ENCODE peak calls at places on chromosome 15, in six cellular contexts. One of them, this sample, is unnamed.

GRCh38 chr15:25694823-25695312 is 168.3 kb downstream of the ATP10A start:
- DNase-seq in heart right ventricle: no peak
- DNase-seq in endothelial cell of umbilical vein: no peak
- DNase-seq in cardiac muscle cell: no peak
- DNase-seq in OCI-LY7: no peak
- DNase-seq in A549: no peak
- DNase-seq in this sample: no peak

GRCh38 chr15:82530606-82531379 is 9.5 kb downstream of the RPS17 start:
- DNase-seq in heart right ventricle: peak
- DNase-seq in endothelial cell of umbilical vein: peak
- DNase-seq in A549: peak
- DNase-seq in cardiac muscle cell: peak
- DNase-seq in OCI-LY7: peak
- DNase-seq in this sample: peak

GRCh38 chr15:41937568-41937923 is 34.8 kb downstream of the EHD4 start:
- DNase-seq in heart right ventricle: no peak
- DNase-seq in endothelial cell of umbilical vein: no peak
- DNase-seq in cardiac muscle cell: no peak
- DNase-seq in OCI-LY7: no peak
- DNase-seq in A549: no peak
- DNase-seq in this sample: no peak

GRCh38 chr15:91952216-91952615 is 98.7 kb downstream of the SLCO3A1 start:
- DNase-seq in A549: no peak
- DNase-seq in heart right ventricle: no peak
- DNase-seq in OCI-LY7: peak
- DNase-seq in endothelial cell of umbilical vein: no peak
- DNase-seq in cardiac muscle cell: no peak
- DNase-seq in this sample: no peak

GRCh38 chr15:71136159-71137137 is 21.2 kb downstream of the THSD4 start:
- DNase-seq in cardiac muscle cell: no peak
- DNase-seq in endothelial cell of umbilical vein: peak
- DNase-seq in OCI-LY7: no peak
- DNase-seq in heart right ventricle: no peak
- DNase-seq in A549: peak
- DNase-seq in this sample: no peak

GRCh38 chr15:38252481-38253311 is at the start of gene SPRED1:
- DNase-seq in heart right ventricle: peak
- DNase-seq in cardiac muscle cell: peak
- DNase-seq in endothelial cell of umbilical vein: peak
- DNase-seq in OCI-LY7: peak
- DNase-seq in A549: no peak
- DNase-seq in this sample: no peak

GRCh38 chr15:96331141-96331941 is 841 bp downstream of the NR2F2 start:
- DNase-seq in OCI-LY7: no peak
- DNase-seq in cardiac muscle cell: no peak
- DNase-seq in A549: no peak
- DNase-seq in endothelial cell of umbilical vein: peak
- DNase-seq in heart right ventricle: no peak
- DNase-seq in this sample: no peak

GRCh38 chr15:83919319-83919830 is 265.5 kb downstream of the ADAMTSL3 start:
- DNase-seq in A549: no peak
- DNase-seq in cardiac muscle cell: no peak
- DNase-seq in heart right ventricle: no peak
- DNase-seq in endothelial cell of umbilical vein: no peak
- DNase-seq in OCI-LY7: no peak
- DNase-seq in this sample: no peak

GRCh38 chr15:55782901-55783300 is 39.9 kb upstream of the PRTG start:
- DNase-seq in heart right ventricle: no peak
- DNase-seq in OCI-LY7: no peak
- DNase-seq in A549: no peak
- DNase-seq in endothelial cell of umbilical vein: no peak
- DNase-seq in cardiac muscle cell: no peak
- DNase-seq in this sample: no peak

GRCh38 chr15:71807691-71808091 is 2.7 kb upstream of the NR2E3 start:
- DNase-seq in A549: no peak
- DNase-seq in OCI-LY7: no peak
- DNase-seq in cardiac muscle cell: no peak
- DNase-seq in endothelial cell of umbilical vein: no peak
- DNase-seq in heart right ventricle: no peak
- DNase-seq in this sample: no peak

GRCh38 chr15:34501131-34501530 is 63.5 kb upstream of the GOLGA8A start:
- DNase-seq in cardiac muscle cell: no peak
- DNase-seq in A549: no peak
- DNase-seq in heart right ventricle: no peak
- DNase-seq in endothelial cell of umbilical vein: no peak
- DNase-seq in OCI-LY7: no peak
- DNase-seq in this sample: no peak

GRCh38 chr15:56802164-56802563 is 68.9 kb upstream of the ZNF280D start:
- DNase-seq in heart right ventricle: no peak
- DNase-seq in OCI-LY7: no peak
- DNase-seq in A549: no peak
- DNase-seq in endothelial cell of umbilical vein: no peak
- DNase-seq in cardiac muscle cell: no peak
- DNase-seq in this sample: no peak

GRCh38 chr15:79595995-79596622 is 164.0 kb downstream of the MINAR1 start:
- DNase-seq in A549: peak
- DNase-seq in OCI-LY7: peak
- DNase-seq in heart right ventricle: no peak
- DNase-seq in cardiac muscle cell: peak
- DNase-seq in endothelial cell of umbilical vein: peak
- DNase-seq in this sample: peak

GRCh38 chr15:91769919-91770318 is 83.6 kb upstream of the SLCO3A1 start:
- DNase-seq in endothelial cell of umbilical vein: no peak
- DNase-seq in A549: no peak
- DNase-seq in OCI-LY7: no peak
- DNase-seq in cardiac muscle cell: no peak
- DNase-seq in heart right ventricle: no peak
- DNase-seq in this sample: no peak

GRCh38 chr15:90959894-90960293 is 5.2 kb downstream of the RCCD1 start:
- DNase-seq in A549: no peak
- DNase-seq in heart right ventricle: peak
- DNase-seq in endothelial cell of umbilical vein: no peak
- DNase-seq in OCI-LY7: no peak
- DNase-seq in cardiac muscle cell: no peak
- DNase-seq in this sample: no peak

GRCh38 chr15:83094592-83094991 is 12.9 kb upstream of the TM6SF1 start:
- DNase-seq in endothelial cell of umbilical vein: no peak
- DNase-seq in A549: no peak
- DNase-seq in heart right ventricle: no peak
- DNase-seq in OCI-LY7: no peak
- DNase-seq in cardiac muscle cell: peak
- DNase-seq in this sample: no peak

GRCh38 chr15:39855400-39855799 is 64.7 kb downstream of the GPR176 start:
- DNase-seq in cardiac muscle cell: no peak
- DNase-seq in heart right ventricle: no peak
- DNase-seq in A549: no peak
- DNase-seq in endothelial cell of umbilical vein: no peak
- DNase-seq in OCI-LY7: no peak
- DNase-seq in this sample: no peak

GRCh38 chr15:38670142-38671002 is 105.8 kb upstream of the RASGRP1 start:
- DNase-seq in endothelial cell of umbilical vein: no peak
- DNase-seq in cardiac muscle cell: no peak
- DNase-seq in A549: no peak
- DNase-seq in OCI-LY7: peak
- DNase-seq in heart right ventricle: no peak
- DNase-seq in this sample: no peak

GRCh38 chr15:35751421-35752133 is 205.6 kb upstream of the DPH6 start:
- DNase-seq in A549: peak
- DNase-seq in endothelial cell of umbilical vein: peak
- DNase-seq in heart right ventricle: peak
- DNase-seq in OCI-LY7: peak
- DNase-seq in cardiac muscle cell: peak
- DNase-seq in this sample: peak

GRCh38 chr15:35737521-35737920 is 191.6 kb upstream of the DPH6 start:
- DNase-seq in cardiac muscle cell: no peak
- DNase-seq in heart right ventricle: no peak
- DNase-seq in A549: no peak
- DNase-seq in endothelial cell of umbilical vein: no peak
- DNase-seq in OCI-LY7: no peak
- DNase-seq in this sample: no peak

GRCh38 chr15:66852064-66852905 is 150.2 kb downstream of the SMAD6 start:
- DNase-seq in endothelial cell of umbilical vein: no peak
- DNase-seq in A549: no peak
- DNase-seq in heart right ventricle: no peak
- DNase-seq in OCI-LY7: no peak
- DNase-seq in cardiac muscle cell: no peak
- DNase-seq in this sample: no peak

GRCh38 chr15:63948436-63948835 is 97.8 kb downstream of the DAPK2 start:
- DNase-seq in A549: no peak
- DNase-seq in cardiac muscle cell: no peak
- DNase-seq in endothelial cell of umbilical vein: no peak
- DNase-seq in OCI-LY7: no peak
- DNase-seq in heart right ventricle: no peak
- DNase-seq in this sample: no peak

GRCh38 chr15:75904241-75904631 is 558 bp downstream of the FBXO22 start:
- DNase-seq in endothelial cell of umbilical vein: peak
- DNase-seq in cardiac muscle cell: peak
- DNase-seq in A549: peak
- DNase-seq in OCI-LY7: peak
- DNase-seq in heart right ventricle: peak
- DNase-seq in this sample: no peak

GRCh38 chr15:71627604-71628003 is 182.8 kb upstream of the NR2E3 start:
- DNase-seq in cardiac muscle cell: no peak
- DNase-seq in endothelial cell of umbilical vein: no peak
- DNase-seq in A549: no peak
- DNase-seq in heart right ventricle: no peak
- DNase-seq in OCI-LY7: no peak
- DNase-seq in this sample: no peak

GRCh38 chr15:79743032-79743431 is 153.8 kb downstream of the MTHFS start:
- DNase-seq in heart right ventricle: no peak
- DNase-seq in endothelial cell of umbilical vein: no peak
- DNase-seq in A549: no peak
- DNase-seq in OCI-LY7: no peak
- DNase-seq in cardiac muscle cell: no peak
- DNase-seq in this sample: no peak

GRCh38 chr15:92898988-92899909 is 875 bp upstream of the CHD2 start:
- DNase-seq in cardiac muscle cell: no peak
- DNase-seq in OCI-LY7: peak
- DNase-seq in endothelial cell of umbilical vein: no peak
- DNase-seq in heart right ventricle: no peak
- DNase-seq in A549: no peak
- DNase-seq in this sample: no peak

GRCh38 chr15:61530769-61531168 is 301.7 kb upstream of the RORA start:
- DNase-seq in cardiac muscle cell: no peak
- DNase-seq in heart right ventricle: no peak
- DNase-seq in A549: no peak
- DNase-seq in OCI-LY7: no peak
- DNase-seq in endothelial cell of umbilical vein: peak
- DNase-seq in this sample: no peak

GRCh38 chr15:39574416-39574815 is 6.5 kb upstream of the THBS1 start:
- DNase-seq in OCI-LY7: no peak
- DNase-seq in heart right ventricle: no peak
- DNase-seq in endothelial cell of umbilical vein: no peak
- DNase-seq in cardiac muscle cell: no peak
- DNase-seq in A549: no peak
- DNase-seq in this sample: no peak

GRCh38 chr15:94070341-94071275 is 160.8 kb upstream of the MCTP2 start:
- DNase-seq in heart right ventricle: no peak
- DNase-seq in cardiac muscle cell: no peak
- DNase-seq in A549: peak
- DNase-seq in OCI-LY7: no peak
- DNase-seq in endothelial cell of umbilical vein: no peak
- DNase-seq in this sample: no peak

GRCh38 chr15:31365032-31365654 is 38.5 kb downstream of the KLF13 start:
- DNase-seq in OCI-LY7: no peak
- DNase-seq in A549: no peak
- DNase-seq in heart right ventricle: no peak
- DNase-seq in cardiac muscle cell: no peak
- DNase-seq in endothelial cell of umbilical vein: no peak
- DNase-seq in this sample: no peak
- H3K4me3 ChIP-seq in OCI-LY7: peak
- H3K4me3 ChIP-seq in A549: no peak
- H3K4me3 ChIP-seq in heart right ventricle: peak
- H3K4me3 ChIP-seq in cardiac muscle cell: no peak
- H3K4me3 ChIP-seq in endothelial cell of umbilical vein: no peak
- H3K4me3 ChIP-seq in this sample: no peak

DNA sequence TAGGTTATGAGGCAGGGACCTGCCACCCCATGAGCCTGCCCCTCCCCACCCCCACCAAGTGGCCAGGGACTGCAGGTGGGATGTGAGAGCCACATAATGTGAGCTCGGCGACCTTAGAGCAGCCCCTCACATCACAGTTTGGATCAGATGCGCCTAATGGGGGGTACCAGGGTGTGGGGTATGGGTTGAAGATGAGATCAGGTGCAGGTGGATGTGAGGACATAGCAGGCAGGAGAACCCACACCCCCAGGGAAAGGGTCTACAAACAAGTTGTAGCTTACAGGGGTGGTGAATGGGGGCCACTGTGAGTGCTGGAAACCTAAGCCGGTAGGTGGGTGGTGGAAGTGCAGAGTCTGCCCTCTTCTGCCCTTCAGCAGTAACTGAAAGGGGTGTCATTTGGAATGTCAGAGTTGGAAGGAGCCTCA is 94.0 kb downstream of the CORO2B start:
- DNase-seq in A549: no peak
- DNase-seq in cardiac muscle cell: peak
- DNase-seq in endothelial cell of umbilical vein: no peak
- DNase-seq in OCI-LY7: peak
- DNase-seq in heart right ventricle: no peak
- DNase-seq in this sample: no peak
- TF ChIP-seq CTCF in A549: peak
- TF ChIP-seq CTCF in cardiac muscle cell: no peak
- TF ChIP-seq CTCF in endothelial cell of umbilical vein: no peak
- TF ChIP-seq CTCF in OCI-LY7: peak
- TF ChIP-seq CTCF in heart right ventricle: no peak
- TF ChIP-seq CTCF in this sample: no peak

DNA sequence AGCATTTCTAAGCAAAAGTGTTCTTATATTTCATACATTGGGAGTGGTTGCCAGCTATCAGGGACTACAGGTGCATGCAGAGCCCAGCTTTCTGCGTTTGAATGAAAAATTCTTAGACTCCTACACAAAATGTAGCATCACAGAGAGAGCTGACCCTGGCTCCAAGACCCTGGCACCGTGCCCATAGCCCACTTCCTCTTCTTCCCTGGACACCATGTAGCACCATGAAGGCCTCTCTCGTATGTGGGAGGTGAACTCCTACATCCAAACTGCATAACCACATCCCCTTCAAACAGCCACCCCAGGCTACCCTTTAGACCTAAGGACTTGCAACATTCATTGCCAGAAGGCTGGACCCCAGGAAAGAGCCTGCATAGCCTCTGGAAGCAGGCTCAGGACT is 35.8 kb upstream of the ATOSA start:
- DNase-seq in endothelial cell of umbilical vein: no peak
- DNase-seq in OCI-LY7: no peak
- DNase-seq in cardiac muscle cell: no peak
- DNase-seq in A549: no peak
- DNase-seq in heart right ventricle: no peak
- DNase-seq in this sample: no peak
- H3K4me3 ChIP-seq in endothelial cell of umbilical vein: no peak
- H3K4me3 ChIP-seq in OCI-LY7: no peak
- H3K4me3 ChIP-seq in cardiac muscle cell: no peak
- H3K4me3 ChIP-seq in A549: no peak
- H3K4me3 ChIP-seq in heart right ventricle: no peak
- H3K4me3 ChIP-seq in this sample: no peak

DNA sequence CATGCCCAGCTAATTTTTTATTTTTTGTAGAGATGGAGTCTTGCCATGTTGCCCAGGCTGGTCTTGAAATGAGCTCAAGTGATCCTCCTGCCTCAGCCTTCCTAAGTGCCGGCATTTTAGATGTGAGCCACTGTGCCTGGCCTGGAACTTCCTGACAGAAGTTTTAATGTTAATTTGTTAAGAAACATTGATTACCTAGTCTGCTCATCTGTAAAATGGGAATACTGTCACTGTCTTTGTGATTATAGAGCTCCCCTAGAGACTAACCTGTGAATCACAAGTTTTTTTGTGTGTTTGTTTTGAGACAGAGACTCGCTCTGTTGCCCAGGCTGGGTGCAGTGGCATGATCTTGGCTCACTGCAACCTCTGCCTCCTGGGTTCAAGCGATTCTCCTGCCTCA is 4.3 kb upstream of the EIF3J start:
- DNase-seq in cardiac muscle cell: no peak
- DNase-seq in endothelial cell of umbilical vein: no peak
- DNase-seq in A549: no peak
- DNase-seq in heart right ventricle: no peak
- DNase-seq in OCI-LY7: peak
- DNase-seq in this sample: no peak
- TF ChIP-seq CTCF in cardiac muscle cell: no peak
- TF ChIP-seq CTCF in endothelial cell of umbilical vein: no peak
- TF ChIP-seq CTCF in A549: no peak
- TF ChIP-seq CTCF in heart right ventricle: no peak
- TF ChIP-seq CTCF in OCI-LY7: peak
- TF ChIP-seq CTCF in this sample: no peak

This sample was measured in LNCaP clone FGC.